ENCODE peak calls at places on chromosomes 12 and 14, in six cellular contexts. Y, K, A, P, M and W are unnamed samples.
A peak's percentile ranks its signal among the peaks of the same experiment; 100 is the strongest.

GRCh38 chr12:115149685-115150378 is 465.9 kb upstream of the TBX3 start:
- DNase-seq in A (no peak), M (no peak), Y (no peak), K (no peak), P (no peak), W (peak; percentile 82)

GRCh38 chr14:105849933-105850626 is 323.7 kb downstream of the TMEM121 start:
- DNase-seq in M (no peak), K (peak; percentile 43), P (no peak), Y (no peak), A (no peak), W (no peak)

GRCh38 chr14:85057266-85057665 is 472.7 kb upstream of the FLRT2 start:
- DNase-seq in A (no peak), P (no peak), Y (no peak), K (no peak), M (no peak), W (no peak)

GRCh38 chr12:100987552-100988277 is 193.1 kb downstream of the ANO4 start:
- DNase-seq in A (peak; percentile 16), Y (no peak), M (no peak), K (no peak), P (no peak), W (peak; percentile 62)

GRCh38 chr12:124565071-124565491 is 2.3 kb downstream of the NCOR2 start:
- DNase-seq in Y (no peak), P (no peak), K (no peak), A (no peak), M (no peak), W (no peak)

GRCh38 chr12:43206396-43206795 is 345.6 kb downstream of the ADAMTS20 start:
- DNase-seq in P (no peak), Y (no peak), A (no peak), M (no peak), K (no peak), W (peak; percentile 18)

GRCh38 chr14:103384450-103385152 is 614 bp upstream of the MARK3 start:
- DNase-seq in Y (no peak), M (no peak), A (no peak), P (no peak), K (no peak), W (no peak)

GRCh38 chr12:27355979-27356378 is 23.3 kb downstream of the BMAL2 start:
- DNase-seq in Y (no peak), K (no peak), M (no peak), A (no peak), P (no peak), W (no peak)

GRCh38 chr12:54258286-54258685 is 21.6 kb downstream of the CBX5 start:
- DNase-seq in Y (no peak), K (no peak), P (no peak), M (no peak), A (no peak), W (peak; percentile 37)

GRCh38 chr14:72603639-72604038 is 290.3 kb downstream of the DPF3 start:
- DNase-seq in A (no peak), K (no peak), Y (no peak), M (no peak), P (no peak), W (peak; percentile 25)

GRCh38 chr14:69572634-69573135 is 2.0 kb downstream of the CCDC177 start:
- DNase-seq in P (no peak), A (no peak), M (no peak), K (no peak), Y (no peak), W (no peak)

GRCh38 chr14:39393289-39393688 is 38.9 kb downstream of the FBXO33 start:
- DNase-seq in A (no peak), M (no peak), Y (no peak), K (no peak), P (no peak), W (no peak)

GRCh38 chr12:93373847-93374723 is 3.6 kb upstream of the NUDT4 start:
- DNase-seq in P (no peak), M (no peak), Y (no peak), K (no peak), A (no peak), W (no peak)

GRCh38 chr12:27525373-27525772 is 1.4 kb downstream of the PPFIBP1 start:
- DNase-seq in A (no peak), P (no peak), K (no peak), Y (no peak), M (no peak), W (peak; percentile 93)

GRCh38 chr14:87643005-87643404 is 350.0 kb downstream of the GALC start:
- DNase-seq in P (no peak), M (no peak), K (no peak), Y (no peak), A (peak; percentile 59), W (peak; percentile 4)

GRCh38 chr14:55097894-55098560 is 31.0 kb upstream of the LGALS3 start:
- DNase-seq in K (no peak), A (no peak), P (peak; percentile 45), Y (no peak), M (peak; percentile 33), W (no peak)

GRCh38 chr14:92646952-92647461 is 101.4 kb downstream of the LGMN start:
- DNase-seq in K (no peak), M (no peak), P (no peak), A (peak; percentile 80), Y (no peak), W (peak; percentile 95)

GRCh38 chr12:93441111-93441616 is 583 bp downstream of the UBE2N start:
- DNase-seq in A (peak; percentile 42), P (peak; percentile 20), Y (no peak), M (no peak), K (peak; percentile 88), W (no peak)